ENCODE peak calls at places on chromosomes 12 and 14, in four cellular contexts. W is endothelial cell of umbilical vein, B is H9, Z is K562. R is an unnamed sample.

GRCh38 chr12:118237053-118237665 is 101.2 kb downstream of the PEBP1 start:
- DNase-seq in W (no peak), B (no peak), Z (no peak), R (no peak)

GRCh38 chr12:31750747-31751039 is 21.9 kb upstream of the AMN1 start:
- DNase-seq in W (no peak), B (no peak), Z (no peak), R (no peak)

GRCh38 chr14:78316711-78317110 is 146.5 kb downstream of the NRXN3 start:
- DNase-seq in W (no peak), B (no peak), Z (no peak), R (no peak)

GRCh38 chr12:21656931-21657335 is 709 bp downstream of the LDHB start:
- DNase-seq in W (peak), B (peak), Z (peak), R (peak)

GRCh38 chr14:101882141-101882935 is 82.0 kb upstream of the DYNC1H1 start:
- DNase-seq in W (no peak), B (no peak), Z (no peak), R (no peak)

GRCh38 chr12:39483042-39483441 is 40.1 kb upstream of the KIF21A start:
- DNase-seq in W (no peak), B (no peak), Z (no peak), R (no peak)

GRCh38 chr14:24858052-24858451 is 191.9 kb downstream of the STXBP6 start:
- DNase-seq in W (no peak), B (peak), Z (no peak), R (peak)

GRCh38 chr12:67710582-67710981 is 62.0 kb downstream of the DYRK2 start:
- DNase-seq in W (no peak), B (no peak), Z (no peak), R (no peak)

GRCh38 chr12:116803018-116803736 is 65.1 kb downstream of the RNFT2 start:
- DNase-seq in W (no peak), B (no peak), Z (no peak), R (no peak)

GRCh38 chr14:62546862-62547474 is 498.3 kb downstream of the KCNH5 start:
- DNase-seq in W (no peak), B (peak), Z (no peak), R (peak)
- H3K9ac ChIP-seq in W (no peak), B (no peak), Z (no peak), R (no peak)

GRCh38 chr12:14243941-14244340 is 121.5 kb upstream of the ATF7IP start:
- DNase-seq in W (no peak), B (no peak), Z (no peak), R (no peak)

GRCh38 chr12:14239350-14239934 is 126.0 kb upstream of the ATF7IP start:
- DNase-seq in W (no peak), B (peak), Z (no peak), R (peak)

GRCh38 chr12:14238224-14238792 is 127.2 kb upstream of the ATF7IP start:
- DNase-seq in W (peak), B (no peak), Z (no peak), R (no peak)

GRCh38 chr12:14239935-14240872 is 125.3 kb upstream of the ATF7IP start:
- DNase-seq in W (no peak), B (peak), Z (no peak), R (peak)

GRCh38 chr12:14240873-14241220 is 124.6 kb upstream of the ATF7IP start:
- DNase-seq in W (no peak), B (no peak), Z (no peak), R (no peak)
- H3K27ac ChIP-seq in W (no peak), B (no peak), Z (no peak), R (no peak)

DNA sequence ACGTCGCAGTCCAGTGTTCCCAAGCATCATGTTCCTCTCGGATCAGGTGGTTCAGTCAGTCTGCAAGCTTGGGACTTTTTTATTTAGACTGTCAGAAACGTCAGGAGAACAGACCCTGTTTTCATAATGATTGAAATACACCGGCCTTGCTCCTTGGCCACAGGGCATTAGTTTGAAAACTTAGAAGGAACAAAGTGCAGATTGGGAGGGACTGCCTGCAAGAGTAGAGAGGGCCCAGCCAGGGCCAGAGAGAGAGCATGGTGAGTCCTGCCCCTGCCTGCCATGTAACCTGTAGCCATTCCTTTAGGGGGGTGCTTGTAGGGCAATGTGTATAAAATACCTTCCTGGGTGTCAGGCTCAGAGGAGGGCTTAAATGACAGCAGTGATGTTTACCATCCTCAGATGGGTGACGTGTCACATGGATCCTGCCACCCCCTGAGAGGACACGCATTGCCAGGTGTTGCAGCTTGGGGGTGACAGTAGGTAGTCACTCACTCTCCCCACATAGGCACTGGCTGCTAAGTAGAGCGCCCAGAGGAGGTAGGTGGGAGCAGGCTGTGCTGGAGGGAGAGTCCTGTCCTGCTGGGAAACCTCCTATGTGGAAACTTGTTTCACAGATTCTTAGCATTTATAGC is 45.7 kb downstream of the MMAB start:
- DNase-seq in W (no peak), B (no peak), Z (no peak), R (no peak)
- TF ChIP-seq CTCF in W (no peak), B (no peak), Z (no peak), R (no peak)

GRCh38 chr12:53758081-53758769 is 6.4 kb upstream of the CISTR start:
- DNase-seq in W (no peak), B (no peak), Z (no peak), R (peak)

GRCh38 chr12:53754633-53755261 is 3.0 kb upstream of the CISTR start:
- DNase-seq in W (no peak), B (no peak), Z (no peak), R (peak)

GRCh38 chr12:53755451-53756290 is 3.9 kb upstream of the CISTR start:
- DNase-seq in W (no peak), B (peak), Z (no peak), R (peak)

GRCh38 chr12:53757095-53757770 is 5.5 kb upstream of the CISTR start:
- DNase-seq in W (peak), B (peak), Z (peak), R (peak)

GRCh38 chr12:53756300-53757094 is 4.7 kb upstream of the CISTR start:
- DNase-seq in W (no peak), B (no peak), Z (no peak), R (peak)
- H3K9ac ChIP-seq in W (no peak), B (no peak), Z (no peak), R (no peak)